ENCODE peak calls at places on chromosomes 2 and 18, in seven cellular contexts. K is brain microvascular endothelial cell; A is breast epithelium; W is fibroblast of lung; Z is neural progenitor cell; X is hepatocyte; N is CD4-positive, alpha-beta T cell. S is an unnamed sample.

GRCh38 chr2:54310314-54310713 is 54.3 kb upstream of the TSPYL6 start:
- DNase-seq in K (no peak), W (no peak), Z (no peak), N (no peak), A (no peak), X (no peak), S (no peak)

GRCh38 chr2:202337706-202338346 is 38.3 kb upstream of the BMPR2 start:
- DNase-seq in X (no peak), W (no peak), N (no peak), A (no peak), Z (no peak), K (no peak), S (no peak)

GRCh38 chr2:65518751-65519150 is 86.4 kb upstream of the SPRED2 start:
- DNase-seq in A (no peak), Z (no peak), X (no peak), N (no peak), W (no peak), K (no peak), S (no peak)

GRCh38 chr2:105449083-105449482 is 50.2 kb upstream of the FHL2 start:
- DNase-seq in X (peak; percentile 18), Z (no peak), A (no peak), N (no peak), K (no peak), W (no peak), S (no peak)

GRCh38 chr2:7744827-7745226 is 827.6 kb downstream of the RNF144A start:
- DNase-seq in K (peak; percentile 17), X (no peak), W (no peak), N (no peak), A (no peak), Z (no peak), S (peak; percentile 46)

GRCh38 chr2:217331577-217332139 is 471.8 kb upstream of the TNP1 start:
- DNase-seq in Z (no peak), N (no peak), K (peak; percentile 37), X (peak; percentile 71), A (peak; percentile 63), W (no peak), S (peak; percentile 69)

GRCh38 chr18:45325791-45326190 is 289.5 kb upstream of the SLC14A2 start:
- DNase-seq in N (no peak), X (no peak), A (no peak), Z (peak; percentile 75), W (no peak), K (no peak), S (no peak)

GRCh38 chr2:144650886-144651285 is 131.0 kb upstream of the ZEB2 start:
- DNase-seq in W (no peak), K (no peak), N (no peak), X (no peak), A (no peak), Z (peak; percentile 29), S (no peak)

GRCh38 chr2:105034170-105034569 is 3.7 kb upstream of the MRPS9 start:
- DNase-seq in W (no peak), Z (no peak), X (no peak), A (no peak), K (no peak), N (no peak), S (no peak)

GRCh38 chr2:223765221-223765775 is 72.1 kb downstream of the AP1S3 start:
- DNase-seq in A (no peak), X (no peak), W (no peak), N (no peak), K (no peak), Z (no peak), S (no peak)

GRCh38 chr2:101305044-101305443 is 3.5 kb downstream of the RNF149 start:
- DNase-seq in K (no peak), Z (no peak), A (no peak), W (no peak), X (no peak), N (no peak), S (no peak)

GRCh38 chr2:15038373-15039364 is 406.2 kb downstream of the LRATD1 start:
- DNase-seq in Z (no peak), X (no peak), A (no peak), N (no peak), W (peak; percentile 36), K (no peak), S (no peak)

GRCh38 chr2:197304556-197305011 is 6.0 kb downstream of the ANKRD44 start:
- DNase-seq in X (no peak), W (no peak), Z (no peak), N (no peak), A (no peak), K (no peak), S (no peak)

GRCh38 chr2:211944572-211944971 is 594.0 kb downstream of the ERBB4 start:
- DNase-seq in K (no peak), Z (no peak), X (no peak), W (no peak), N (no peak), A (no peak), S (no peak)

DNA sequence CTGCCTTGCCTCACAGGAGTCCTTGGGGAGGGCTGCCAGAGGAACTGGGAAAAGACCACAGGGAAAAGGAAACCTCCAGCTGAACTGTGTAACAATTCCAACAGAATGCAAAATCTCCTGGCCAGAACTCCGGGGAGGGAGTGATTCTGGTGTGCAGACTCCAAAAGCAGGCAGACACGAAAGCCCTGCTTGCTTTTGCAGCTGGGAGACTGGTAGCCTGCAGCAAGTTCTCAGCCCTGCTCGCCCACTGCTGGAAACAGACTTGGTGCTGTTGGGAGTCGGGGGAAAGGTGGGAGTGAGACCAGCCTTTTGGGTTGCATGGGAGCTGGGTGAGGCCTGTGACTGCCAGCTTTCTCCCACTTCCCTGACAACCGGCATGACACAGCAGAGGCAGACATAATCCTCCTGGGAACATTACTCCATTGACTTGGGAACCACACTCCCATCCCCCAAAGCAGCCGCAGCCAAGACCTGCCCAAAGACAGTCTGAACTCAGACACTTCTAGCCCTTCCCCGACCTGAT is 26.0 kb upstream of the NMI start:
- DNase-seq in Z (peak; percentile 53), A (no peak), X (peak; percentile 8), W (peak; percentile 70), N (no peak), K (peak; percentile 38), S (no peak)
- H3K27ac ChIP-seq in Z (peak overlapping the region; percentile 73), A (peak overlapping the region; percentile 9), X (peak overlapping the region; percentile 34), W (no peak overlapping the region), N (no peak overlapping the region), K (no peak overlapping the region), S (no peak overlapping the region)

GRCh38 chr2:98702127-98702802 is 28.7 kb downstream of the MGAT4A start:
- DNase-seq in Z (no peak), X (peak; percentile 73), W (no peak), A (no peak), N (no peak), K (no peak), S (no peak)

GRCh38 chr2:98698896-98699295 is 32.0 kb downstream of the MGAT4A start:
- DNase-seq in A (no peak), K (no peak), Z (no peak), N (no peak), X (no peak), W (no peak), S (peak; percentile 54)

GRCh38 chr2:98702896-98703620 is 27.9 kb downstream of the MGAT4A start:
- DNase-seq in N (no peak), X (peak; percentile 16), A (no peak), K (no peak), W (peak; percentile 10), Z (no peak), S (no peak)

GRCh38 chr2:98703738-98704137 is 27.2 kb downstream of the MGAT4A start:
- DNase-seq in A (no peak), W (no peak), K (no peak), X (no peak), Z (no peak), N (no peak), S (no peak)

DNA sequence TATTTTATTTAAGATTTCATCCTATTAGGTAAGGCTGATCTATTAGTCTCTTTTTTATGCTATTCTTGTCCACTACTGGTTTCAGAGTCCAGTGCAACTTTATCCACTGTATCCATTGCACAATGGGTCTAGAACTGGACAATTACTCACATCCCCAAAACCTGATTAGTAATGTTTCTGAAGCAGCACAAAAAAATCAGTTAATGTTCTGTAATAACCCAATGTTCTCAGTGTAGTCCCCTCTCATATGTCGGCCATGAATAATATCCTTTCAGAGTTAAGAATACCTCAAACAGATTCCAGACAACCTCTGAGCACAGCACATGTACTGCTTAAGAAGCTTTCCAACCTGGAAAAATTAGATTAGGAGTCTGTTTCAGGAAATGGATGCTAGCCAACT is 29.7 kb downstream of the MGAT4A start:
- DNase-seq in A (no peak), W (peak; percentile 26), K (no peak), X (no peak), Z (no peak), N (no peak), S (peak; percentile 16)
- H3K27ac ChIP-seq in A (peak overlapping the region; percentile 60), W (no peak overlapping the region), K (no peak overlapping the region), X (peak overlapping the region; percentile 58), Z (no peak overlapping the region), N (peak overlapping the region; percentile 16), S (no peak overlapping the region)

DNA sequence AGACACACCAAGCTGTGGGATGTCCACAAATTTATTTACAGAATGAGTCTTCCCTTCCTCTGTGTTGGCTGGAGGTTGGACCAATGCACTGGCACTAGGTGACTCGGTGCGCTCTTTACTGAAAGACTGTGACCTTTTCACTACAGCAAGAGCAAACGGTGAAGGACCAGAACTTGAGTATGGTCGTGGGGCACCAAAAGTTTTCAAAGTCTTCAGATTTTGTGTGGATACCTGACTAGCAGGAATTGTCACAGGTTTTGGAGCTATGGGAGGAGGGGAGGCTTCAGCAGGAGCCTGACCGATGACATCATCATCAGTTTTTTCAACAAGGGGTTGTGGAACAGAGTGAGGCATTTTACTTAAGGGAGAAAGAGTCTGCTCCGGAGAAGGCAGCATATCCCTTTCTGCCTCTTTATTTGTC is 73.0 kb upstream of the GRB14 start:
- DNase-seq in N (no peak), A (no peak), X (peak; percentile 17), Z (no peak), W (no peak), K (no peak), S (no peak)
- H3K27ac ChIP-seq in N (no peak overlapping the region), A (no peak overlapping the region), X (peak overlapping the region; percentile 12), Z (no peak overlapping the region), W (no peak overlapping the region), K (no peak overlapping the region), S (no peak overlapping the region)

GRCh38 chr2:1813371-1813770 is 69.1 kb upstream of the PXDN start:
- DNase-seq in Z (no peak), N (no peak), A (no peak), K (no peak), X (no peak), W (no peak), S (no peak)

GRCh38 chr2:1812926-1813325 is 68.6 kb upstream of the PXDN start:
- DNase-seq in A (no peak), K (no peak), W (no peak), X (no peak), Z (no peak), N (no peak), S (no peak)

GRCh38 chr2:1814061-1814460 is 69.7 kb upstream of the PXDN start:
- DNase-seq in K (no peak), N (no peak), W (no peak), A (no peak), X (no peak), Z (no peak), S (no peak)

GRCh38 chr2:1811258-1811970 is 67.1 kb upstream of the PXDN start:
- DNase-seq in K (no peak), Z (no peak), W (peak; percentile 21), N (no peak), A (no peak), X (no peak), S (no peak)

DNA sequence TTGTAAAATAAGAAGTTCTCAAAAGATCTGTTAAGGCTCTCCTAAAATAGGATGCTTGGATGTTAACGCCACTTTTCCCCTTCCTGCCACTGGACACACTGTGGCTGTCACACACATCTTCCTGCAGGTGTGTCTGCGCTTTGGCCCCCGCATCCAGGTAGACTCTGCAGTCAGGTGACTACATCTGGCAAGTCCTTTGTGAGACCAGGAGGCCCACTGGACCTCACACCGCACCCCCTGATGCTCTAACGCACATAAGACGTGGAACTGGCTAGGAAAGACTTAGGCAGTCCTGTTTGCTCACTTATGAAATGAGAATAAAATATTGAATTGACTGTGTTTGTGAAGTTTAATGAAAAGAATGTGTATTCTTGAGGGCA is 67.6 kb upstream of the PXDN start:
- DNase-seq in A (no peak), Z (no peak), N (no peak), X (no peak), W (no peak), K (no peak), S (no peak)
- H3K27ac ChIP-seq in A (no peak overlapping the region), Z (no peak overlapping the region), N (no peak overlapping the region), X (no peak overlapping the region), W (no peak overlapping the region), K (no peak overlapping the region), S (no peak overlapping the region)

S was measured in mammary epithelial cell.